ENCODE peak calls at places on chromosomes 2 and 18, in six cellular contexts. J is stomach, V is prostate gland, Q is hepatocyte, K is tibial artery, C is cardiac muscle cell. X is an unnamed sample. For H3K27me3 and H3K9me3, the result is how much of the 10 kb centered on the place peaks cover.

GRCh38 chr2:174247474-174248186 is 702 bp downstream of the OLA1 start:
- DNase-seq in J (peak), V (peak), Q (peak), K (no peak), C (no peak), X (no peak)

GRCh38 chr2:73323551-73323950 is 30.2 kb upstream of the EGR4 start:
- DNase-seq in J (no peak), V (no peak), Q (no peak), K (no peak), C (no peak), X (no peak)

GRCh38 chr18:68847219-68847860 is 49.5 kb downstream of the CCDC102B start:
- DNase-seq in J (no peak), V (no peak), Q (peak), K (no peak), C (peak), X (no peak)

GRCh38 chr2:5730386-5730785 is 38.2 kb downstream of the SOX11 start:
- DNase-seq in J (no peak), V (no peak), Q (no peak), K (no peak), C (no peak), X (no peak)

GRCh38 chr2:209348453-209348852 is 75.4 kb upstream of the MAP2 start:
- DNase-seq in J (no peak), V (no peak), Q (no peak), K (no peak), C (no peak), X (no peak)

GRCh38 chr2:142306126-142306525 is 175.3 kb upstream of the LRP1B start:
- DNase-seq in J (no peak), V (no peak), Q (no peak), K (no peak), C (no peak), X (no peak)

GRCh38 chr2:178796079-178796677 is 11.0 kb downstream of the TTN start:
- DNase-seq in J (no peak), V (no peak), Q (peak), K (no peak), C (no peak), X (no peak)

GRCh38 chr2:144403940-144404339 is 116.0 kb downstream of the ZEB2 start:
- DNase-seq in J (no peak), V (no peak), Q (no peak), K (no peak), C (no peak), X (no peak)

GRCh38 chr2:240921319-240922233 is 15.4 kb downstream of the CROCC2 start:
- DNase-seq in J (peak), V (no peak), Q (peak), K (peak), C (no peak), X (no peak)

GRCh38 chr18:25310045-25310444 is 41.9 kb downstream of the ZNF521 start:
- DNase-seq in J (no peak), V (no peak), Q (no peak), K (no peak), C (no peak), X (no peak)

GRCh38 chr2:57685047-57685446 is 361.6 kb upstream of the VRK2 start:
- DNase-seq in J (no peak), V (no peak), Q (no peak), K (no peak), C (no peak), X (no peak)

GRCh38 chr18:79947054-79947755 is 4.2 kb downstream of the SLC66A2 start:
- DNase-seq in J (peak), V (no peak), Q (no peak), K (peak), C (no peak), X (no peak)

GRCh38 chr18:3658529-3658928 is 208.6 kb downstream of the TGIF1 start:
- DNase-seq in J (no peak), V (no peak), Q (no peak), K (no peak), C (no peak), X (no peak)

GRCh38 chr18:57841568-57841967 is 38.5 kb upstream of the ATP8B1 start:
- DNase-seq in J (no peak), V (no peak), Q (no peak), K (no peak), C (no peak), X (no peak)

GRCh38 chr18:57844319-57844718 is 41.2 kb upstream of the ATP8B1 start:
- DNase-seq in J (no peak), V (no peak), Q (peak), K (no peak), C (no peak), X (no peak)

GRCh38 chr18:57843403-57843802 is 40.3 kb upstream of the ATP8B1 start:
- DNase-seq in J (no peak), V (no peak), Q (no peak), K (no peak), C (no peak), X (no peak)

GRCh38 chr18:57846258-57846657 is 43.1 kb upstream of the ATP8B1 start:
- DNase-seq in J (peak), V (no peak), Q (peak), K (no peak), C (peak), X (no peak)

GRCh38 chr18:57845468-57846103 is 42.5 kb upstream of the ATP8B1 start:
- DNase-seq in J (no peak), V (no peak), Q (no peak), K (no peak), C (no peak), X (no peak)
- H3K27ac ChIP-seq in J (peak), V (no peak), Q (peak), K (no peak), C (peak), X (no peak)

GRCh38 chr2:237864940-237865622 is 5.7 kb downstream of the RAMP1 start:
- DNase-seq in J (no peak), V (peak), Q (peak), K (peak), C (no peak), X (no peak)

GRCh38 chr2:237864030-237864931 is 4.9 kb downstream of the RAMP1 start:
- DNase-seq in J (no peak), V (no peak), Q (no peak), K (peak), C (no peak), X (no peak)

GRCh38 chr2:237863102-237863511 is 3.7 kb downstream of the RAMP1 start:
- DNase-seq in J (no peak), V (no peak), Q (no peak), K (peak), C (no peak), X (no peak)

GRCh38 chr2:237862528-237862895 is 3.1 kb downstream of the RAMP1 start:
- DNase-seq in J (no peak), V (no peak), Q (no peak), K (peak), C (no peak), X (no peak)

DNA sequence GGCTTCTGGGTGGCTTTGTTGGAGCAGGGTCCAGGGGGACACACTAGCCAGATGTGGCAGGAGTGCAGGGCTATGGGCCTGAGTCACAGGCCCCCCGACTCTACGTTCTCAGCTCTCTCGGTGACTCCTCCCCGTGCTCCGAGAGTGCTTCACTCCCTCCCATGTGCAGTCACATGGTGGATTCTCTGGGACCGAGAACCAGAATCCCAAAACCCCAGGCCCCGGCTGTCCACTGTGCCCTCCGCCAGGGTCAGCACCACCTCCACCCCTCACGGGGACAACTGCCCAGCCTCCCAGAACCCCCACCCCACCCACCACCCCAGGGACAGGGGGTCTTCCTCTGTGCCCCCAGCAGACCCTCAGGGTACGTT is 4.2 kb downstream of the RAMP1 start:
- DNase-seq in J (no peak), V (no peak), Q (no peak), K (no peak), C (no peak), X (no peak)
- H3K27me3 ChIP-seq in J (under half), V (under half), Q (under half), K (under half), C (under half), X (under half)

GRCh38 chr2:79547568-79547967 is 34.7 kb downstream of the CTNNA2 start:
- DNase-seq in J (no peak), V (no peak), Q (no peak), K (no peak), C (no peak), X (no peak)
- H3K9me3 ChIP-seq in J (half or more), V (under half), Q (under half), K (under half), C (under half), X (under half)

GRCh38 chr2:86770816-86771215 is 19.9 kb downstream of the CD8A start:
- DNase-seq in J (no peak), V (no peak), Q (no peak), K (no peak), C (no peak), X (no peak)
- H3K27ac ChIP-seq in J (no peak), V (no peak), Q (no peak), K (no peak), C (no peak), X (no peak)

X was measured in CD4-positive, alpha-beta T cell.